ENCODE peak calls at places on chromosomes 11 and 22, in ten cellular contexts. One of them, this sample, is unnamed.
A peak's percentile ranks its signal among the peaks of the same experiment; 100 is the strongest.

GRCh38 chr11:94504689-94505293 is 7.5 kb upstream of the C11orf97 start:
- DNase-seq in left ventricle myocardium inferior: no peak
- DNase-seq in right lobe of liver: no peak
- DNase-seq in A549: peak; percentile 17
- DNase-seq in neural crest cell: no peak
- DNase-seq in bronchial epithelial cell: peak; percentile 69
- DNase-seq in GM13977: peak; percentile 48
- DNase-seq in stomach: no peak
- DNase-seq in GM06990: no peak
- DNase-seq in BJ: no peak
- DNase-seq in this sample: no peak

GRCh38 chr22:39115976-39116621 is 19.1 kb downstream of the APOBEC3H start:
- DNase-seq in left ventricle myocardium inferior: no peak
- DNase-seq in right lobe of liver: no peak
- DNase-seq in A549: no peak
- DNase-seq in neural crest cell: no peak
- DNase-seq in bronchial epithelial cell: no peak
- DNase-seq in GM13977: no peak
- DNase-seq in stomach: no peak
- DNase-seq in GM06990: no peak
- DNase-seq in BJ: no peak
- DNase-seq in this sample: no peak

GRCh38 chr22:47044722-47045545 is 282.5 kb downstream of the TBC1D22A start:
- DNase-seq in left ventricle myocardium inferior: no peak
- DNase-seq in right lobe of liver: peak; percentile 22
- DNase-seq in A549: no peak
- DNase-seq in neural crest cell: no peak
- DNase-seq in bronchial epithelial cell: no peak
- DNase-seq in GM13977: no peak
- DNase-seq in stomach: no peak
- DNase-seq in GM06990: no peak
- DNase-seq in BJ: no peak
- DNase-seq in this sample: no peak

GRCh38 chr22:44666207-44666585 is 35.8 kb upstream of the PRR5 start:
- DNase-seq in left ventricle myocardium inferior: no peak
- DNase-seq in right lobe of liver: no peak
- DNase-seq in A549: no peak
- DNase-seq in neural crest cell: no peak
- DNase-seq in bronchial epithelial cell: no peak
- DNase-seq in GM13977: no peak
- DNase-seq in stomach: no peak
- DNase-seq in GM06990: no peak
- DNase-seq in BJ: no peak
- DNase-seq in this sample: no peak

GRCh38 chr11:66008468-66009101 is 3.2 kb upstream of the CST6 start:
- DNase-seq in left ventricle myocardium inferior: no peak
- DNase-seq in right lobe of liver: no peak
- DNase-seq in A549: no peak
- DNase-seq in neural crest cell: no peak
- DNase-seq in bronchial epithelial cell: peak; percentile 73
- DNase-seq in GM13977: no peak
- DNase-seq in stomach: no peak
- DNase-seq in GM06990: no peak
- DNase-seq in BJ: no peak
- DNase-seq in this sample: no peak

GRCh38 chr11:99973993-99974392 is 713.1 kb upstream of the ARHGAP42 start:
- DNase-seq in left ventricle myocardium inferior: no peak
- DNase-seq in right lobe of liver: no peak
- DNase-seq in A549: peak; percentile 4
- DNase-seq in neural crest cell: no peak
- DNase-seq in bronchial epithelial cell: peak; percentile 8
- DNase-seq in GM13977: no peak
- DNase-seq in stomach: no peak
- DNase-seq in GM06990: no peak
- DNase-seq in BJ: no peak
- DNase-seq in this sample: no peak

GRCh38 chr11:75389276-75389605 is 10.1 kb upstream of the RPS3 start:
- DNase-seq in left ventricle myocardium inferior: no peak
- DNase-seq in right lobe of liver: no peak
- DNase-seq in A549: no peak
- DNase-seq in neural crest cell: no peak
- DNase-seq in bronchial epithelial cell: no peak
- DNase-seq in GM13977: no peak
- DNase-seq in stomach: no peak
- DNase-seq in GM06990: no peak
- DNase-seq in BJ: no peak
- DNase-seq in this sample: no peak

GRCh38 chr11:6673523-6673922 is 9.6 kb downstream of the MRPL17 start:
- DNase-seq in left ventricle myocardium inferior: no peak
- DNase-seq in right lobe of liver: no peak
- DNase-seq in A549: no peak
- DNase-seq in neural crest cell: no peak
- DNase-seq in bronchial epithelial cell: no peak
- DNase-seq in GM13977: no peak
- DNase-seq in stomach: no peak
- DNase-seq in GM06990: no peak
- DNase-seq in BJ: no peak
- DNase-seq in this sample: no peak

GRCh38 chr22:47296405-47297260 is 534.2 kb downstream of the TBC1D22A start:
- DNase-seq in left ventricle myocardium inferior: no peak
- DNase-seq in right lobe of liver: no peak
- DNase-seq in A549: no peak
- DNase-seq in neural crest cell: no peak
- DNase-seq in bronchial epithelial cell: no peak
- DNase-seq in GM13977: no peak
- DNase-seq in stomach: peak; percentile 17
- DNase-seq in GM06990: no peak
- DNase-seq in BJ: no peak
- DNase-seq in this sample: no peak

GRCh38 chr11:109106201-109106906 is 315.6 kb upstream of the C11orf87 start:
- DNase-seq in left ventricle myocardium inferior: no peak
- DNase-seq in right lobe of liver: no peak
- DNase-seq in A549: no peak
- DNase-seq in neural crest cell: no peak
- DNase-seq in bronchial epithelial cell: no peak
- DNase-seq in GM13977: no peak
- DNase-seq in stomach: no peak
- DNase-seq in GM06990: no peak
- DNase-seq in BJ: no peak
- DNase-seq in this sample: no peak

GRCh38 chr22:25404923-25405853 is 159.3 kb upstream of the GRK3 start:
- DNase-seq in left ventricle myocardium inferior: peak; percentile 87
- DNase-seq in right lobe of liver: peak; percentile 90
- DNase-seq in A549: peak; percentile 52
- DNase-seq in neural crest cell: no peak
- DNase-seq in bronchial epithelial cell: peak; percentile 26
- DNase-seq in GM13977: peak; percentile 92
- DNase-seq in stomach: peak; percentile 83
- DNase-seq in GM06990: peak; percentile 78
- DNase-seq in BJ: no peak
- DNase-seq in this sample: no peak

GRCh38 chr22:46737105-46737975 is 712 bp downstream of the CERK start:
- DNase-seq in left ventricle myocardium inferior: peak; percentile 47
- DNase-seq in right lobe of liver: peak; percentile 68
- DNase-seq in A549: peak; percentile 18
- DNase-seq in neural crest cell: peak; percentile 25
- DNase-seq in bronchial epithelial cell: no peak
- DNase-seq in GM13977: peak; percentile 77
- DNase-seq in stomach: no peak
- DNase-seq in GM06990: peak; percentile 69
- DNase-seq in BJ: no peak
- DNase-seq in this sample: no peak

GRCh38 chr11:13114566-13115465 is 105.7 kb downstream of the RASSF10 start:
- DNase-seq in left ventricle myocardium inferior: no peak
- DNase-seq in right lobe of liver: no peak
- DNase-seq in A549: peak; percentile 45
- DNase-seq in neural crest cell: peak; percentile 41
- DNase-seq in bronchial epithelial cell: no peak
- DNase-seq in GM13977: no peak
- DNase-seq in stomach: peak; percentile 50
- DNase-seq in GM06990: no peak
- DNase-seq in BJ: no peak
- DNase-seq in this sample: no peak

GRCh38 chr22:26672590-26673468 is 15.4 kb downstream of the MIAT start:
- DNase-seq in left ventricle myocardium inferior: peak; percentile 91
- DNase-seq in right lobe of liver: peak; percentile 92
- DNase-seq in A549: peak; percentile 75
- DNase-seq in neural crest cell: peak; percentile 84
- DNase-seq in bronchial epithelial cell: peak; percentile 81
- DNase-seq in GM13977: peak; percentile 79
- DNase-seq in stomach: peak; percentile 88
- DNase-seq in GM06990: peak; percentile 92
- DNase-seq in BJ: peak; percentile 79
- DNase-seq in this sample: peak; percentile 85

GRCh38 chr11:15276616-15277015 is 161.9 kb downstream of the INSC start:
- DNase-seq in left ventricle myocardium inferior: no peak
- DNase-seq in right lobe of liver: no peak
- DNase-seq in A549: no peak
- DNase-seq in neural crest cell: peak; percentile 31
- DNase-seq in bronchial epithelial cell: no peak
- DNase-seq in GM13977: no peak
- DNase-seq in stomach: no peak
- DNase-seq in GM06990: no peak
- DNase-seq in BJ: no peak
- DNase-seq in this sample: no peak
- TF ChIP-seq CTCF in left ventricle myocardium inferior: peak; percentile 43
- TF ChIP-seq CTCF in right lobe of liver: peak; percentile 15
- TF ChIP-seq CTCF in A549: no peak
- TF ChIP-seq CTCF in neural crest cell: peak; percentile 57
- TF ChIP-seq CTCF in bronchial epithelial cell: no peak
- TF ChIP-seq CTCF in GM13977: peak; percentile 24
- TF ChIP-seq CTCF in stomach: no peak
- TF ChIP-seq CTCF in GM06990: peak; percentile 26
- TF ChIP-seq CTCF in BJ: peak; percentile 39
- TF ChIP-seq CTCF in this sample: no peak

GRCh38 chr22:22878801-22879674 is 8.6 kb upstream of the IGLL5 start:
- DNase-seq in left ventricle myocardium inferior: no peak
- DNase-seq in right lobe of liver: no peak
- DNase-seq in A549: no peak
- DNase-seq in neural crest cell: no peak
- DNase-seq in bronchial epithelial cell: no peak
- DNase-seq in GM13977: no peak
- DNase-seq in stomach: no peak
- DNase-seq in GM06990: no peak
- DNase-seq in BJ: no peak
- DNase-seq in this sample: no peak
- TF ChIP-seq CTCF in left ventricle myocardium inferior: no peak
- TF ChIP-seq CTCF in right lobe of liver: no peak
- TF ChIP-seq CTCF in A549: no peak
- TF ChIP-seq CTCF in neural crest cell: no peak
- TF ChIP-seq CTCF in bronchial epithelial cell: no peak
- TF ChIP-seq CTCF in GM13977: peak; percentile 19
- TF ChIP-seq CTCF in stomach: no peak
- TF ChIP-seq CTCF in GM06990: peak; percentile 48
- TF ChIP-seq CTCF in BJ: no peak
- TF ChIP-seq CTCF in this sample: no peak

DNA sequence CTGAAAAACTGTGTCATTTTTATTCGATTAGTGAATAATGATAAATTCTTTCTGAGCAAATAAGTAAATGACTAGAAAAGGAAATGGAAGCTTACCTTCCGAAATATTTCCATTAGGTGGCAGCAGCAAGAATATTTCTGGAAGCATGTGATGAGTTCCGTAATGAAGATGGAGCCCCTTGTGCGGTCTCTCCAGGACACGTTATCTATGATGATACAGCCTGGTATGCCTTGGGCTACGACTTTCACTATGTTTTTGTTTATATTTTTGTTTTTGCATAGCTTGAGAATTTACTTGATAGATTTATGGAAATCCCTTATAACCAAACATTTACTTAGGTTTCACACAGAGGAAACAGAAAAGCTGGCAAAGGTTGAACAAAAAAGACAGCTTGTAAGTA is 25.7 kb downstream of the CASP5 start:
- DNase-seq in left ventricle myocardium inferior: no peak
- DNase-seq in right lobe of liver: no peak
- DNase-seq in A549: no peak
- DNase-seq in neural crest cell: no peak
- DNase-seq in bronchial epithelial cell: peak; percentile 4
- DNase-seq in GM13977: no peak
- DNase-seq in stomach: no peak
- DNase-seq in GM06990: no peak
- DNase-seq in BJ: no peak
- DNase-seq in this sample: no peak
- TF ChIP-seq CTCF in left ventricle myocardium inferior: no peak
- TF ChIP-seq CTCF in right lobe of liver: peak; percentile 18
- TF ChIP-seq CTCF in A549: no peak
- TF ChIP-seq CTCF in neural crest cell: no peak
- TF ChIP-seq CTCF in bronchial epithelial cell: no peak
- TF ChIP-seq CTCF in GM13977: no peak
- TF ChIP-seq CTCF in stomach: no peak
- TF ChIP-seq CTCF in GM06990: no peak
- TF ChIP-seq CTCF in BJ: no peak
- TF ChIP-seq CTCF in this sample: no peak

GRCh38 chr22:32808038-32808445 is 6.5 kb downstream of the TIMP3 start:
- DNase-seq in left ventricle myocardium inferior: no peak
- DNase-seq in right lobe of liver: no peak
- DNase-seq in A549: no peak
- DNase-seq in neural crest cell: no peak
- DNase-seq in bronchial epithelial cell: no peak
- DNase-seq in GM13977: no peak
- DNase-seq in stomach: no peak
- DNase-seq in GM06990: no peak
- DNase-seq in BJ: no peak
- DNase-seq in this sample: no peak

GRCh38 chr22:32811788-32812187 is 10.3 kb downstream of the TIMP3 start:
- DNase-seq in left ventricle myocardium inferior: no peak
- DNase-seq in right lobe of liver: no peak
- DNase-seq in A549: no peak
- DNase-seq in neural crest cell: no peak
- DNase-seq in bronchial epithelial cell: no peak
- DNase-seq in GM13977: no peak
- DNase-seq in stomach: no peak
- DNase-seq in GM06990: no peak
- DNase-seq in BJ: no peak
- DNase-seq in this sample: no peak

GRCh38 chr22:32806296-32806695 is 4.8 kb downstream of the TIMP3 start:
- DNase-seq in left ventricle myocardium inferior: no peak
- DNase-seq in right lobe of liver: no peak
- DNase-seq in A549: no peak
- DNase-seq in neural crest cell: no peak
- DNase-seq in bronchial epithelial cell: no peak
- DNase-seq in GM13977: no peak
- DNase-seq in stomach: no peak
- DNase-seq in GM06990: no peak
- DNase-seq in BJ: no peak
- DNase-seq in this sample: no peak

GRCh38 chr22:32810241-32811133 is 9.0 kb downstream of the TIMP3 start:
- DNase-seq in left ventricle myocardium inferior: no peak
- DNase-seq in right lobe of liver: no peak
- DNase-seq in A549: no peak
- DNase-seq in neural crest cell: no peak
- DNase-seq in bronchial epithelial cell: peak; percentile 94
- DNase-seq in GM13977: no peak
- DNase-seq in stomach: no peak
- DNase-seq in GM06990: no peak
- DNase-seq in BJ: no peak
- DNase-seq in this sample: no peak

DNA sequence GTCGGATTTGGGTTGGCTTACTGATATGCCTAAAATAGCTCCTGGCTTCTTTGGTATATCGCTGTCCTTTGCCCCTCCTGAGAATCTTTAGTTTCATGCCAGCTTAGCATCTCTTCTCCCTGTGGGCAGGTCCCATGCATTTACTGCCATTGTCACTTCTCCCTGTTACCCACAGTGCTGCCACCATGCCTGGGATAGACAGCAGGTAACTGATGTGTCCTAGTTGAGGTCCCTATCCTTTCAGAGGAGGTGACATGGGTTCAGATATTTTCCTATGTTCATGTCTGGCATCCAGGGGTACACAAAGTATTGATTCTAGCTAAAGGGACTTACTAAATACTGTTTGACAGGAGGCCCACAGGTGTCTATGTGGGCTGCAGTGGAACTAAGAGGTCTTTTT is 8.3 kb downstream of the TIMP3 start:
- DNase-seq in left ventricle myocardium inferior: no peak
- DNase-seq in right lobe of liver: no peak
- DNase-seq in A549: no peak
- DNase-seq in neural crest cell: no peak
- DNase-seq in bronchial epithelial cell: no peak
- DNase-seq in GM13977: no peak
- DNase-seq in stomach: no peak
- DNase-seq in GM06990: no peak
- DNase-seq in BJ: no peak
- DNase-seq in this sample: no peak
- TF ChIP-seq CTCF in left ventricle myocardium inferior: no peak
- TF ChIP-seq CTCF in right lobe of liver: no peak
- TF ChIP-seq CTCF in A549: no peak
- TF ChIP-seq CTCF in neural crest cell: no peak
- TF ChIP-seq CTCF in bronchial epithelial cell: no peak
- TF ChIP-seq CTCF in GM13977: no peak
- TF ChIP-seq CTCF in stomach: no peak
- TF ChIP-seq CTCF in GM06990: no peak
- TF ChIP-seq CTCF in BJ: no peak
- TF ChIP-seq CTCF in this sample: no peak